ENCODE peak calls at places on chromosome 3, in four cellular contexts. X is ovary, I is caudate nucleus, Y is transverse colon. R is an unnamed sample.

GRCh38 chr3:44906997-44907396 is 32.6 kb downstream of the TGM4 start:
- DNase-seq in I (no peak), Y (no peak), X (no peak), R (no peak)

GRCh38 chr3:159627229-159627628 is 361.4 kb upstream of the IL12A start:
- DNase-seq in I (no peak), Y (no peak), X (no peak), R (no peak)

GRCh38 chr3:155995525-155996370 is 124.6 kb upstream of the KCNAB1 start:
- DNase-seq in I (no peak), Y (no peak), X (no peak), R (no peak)

GRCh38 chr3:183252973-183253363 is at the start of gene B3GNT5:
- DNase-seq in I (no peak), X (peak), Y (peak), R (no peak)

GRCh38 chr3:138964923-138965322 is 17.9 kb downstream of the FOXL2NB start:
- DNase-seq in X (no peak), Y (no peak), I (no peak), R (no peak)

GRCh38 chr3:195160257-195160898 is 110.6 kb downstream of the XXYLT1 start:
- DNase-seq in Y (no peak), I (no peak), X (no peak), R (no peak)

GRCh38 chr3:42264399-42265058 is 1.5 kb downstream of the CCK start:
- DNase-seq in I (no peak), X (no peak), Y (peak), R (no peak)

GRCh38 chr3:72756900-72757299 is 91.3 kb downstream of the SHQ1 start:
- DNase-seq in I (no peak), X (no peak), Y (no peak), R (no peak)

GRCh38 chr3:145953316-145953715 is 207.7 kb downstream of the PLOD2 start:
- DNase-seq in X (no peak), I (no peak), Y (no peak), R (no peak)

GRCh38 chr3:104856743-104857142 is 510.0 kb upstream of the ALCAM start:
- DNase-seq in I (no peak), Y (no peak), X (no peak), R (no peak)

GRCh38 chr3:54567949-54568348 is 359.9 kb downstream of the LRTM1 start:
- DNase-seq in Y (no peak), I (no peak), X (no peak), R (no peak)

GRCh38 chr3:151795276-151795675 is 18.6 kb upstream of the AADAC start:
- DNase-seq in Y (no peak), I (no peak), X (no peak), R (no peak)

GRCh38 chr3:18126772-18127171 is 298.4 kb downstream of the SATB1 start:
- DNase-seq in I (no peak), X (no peak), Y (no peak), R (no peak)

GRCh38 chr3:4582634-4583033 is 89.5 kb downstream of the ITPR1 start:
- DNase-seq in X (no peak), Y (no peak), I (no peak), R (no peak)

GRCh38 chr3:158168996-158169573 is 59.2 kb downstream of the RSRC1 start:
- DNase-seq in I (no peak), Y (no peak), X (no peak), R (no peak)

GRCh38 chr3:158330820-158331219 is 220.9 kb downstream of the RSRC1 start:
- DNase-seq in Y (no peak), I (no peak), X (no peak), R (no peak)

GRCh38 chr3:141368925-141369794 is 856 bp downstream of the ZBTB38 start:
- DNase-seq in Y (no peak), I (no peak), X (no peak), R (no peak)

GRCh38 chr3:70386043-70386442 is 73.6 kb upstream of the MDFIC2 start:
- DNase-seq in I (no peak), X (no peak), Y (no peak), R (no peak)

GRCh38 chr3:132659000-132659369 is 624 bp downstream of the ACAD11 start:
- DNase-seq in I (no peak), X (no peak), Y (no peak), R (no peak)

GRCh38 chr3:192887701-192888100 is 30.0 kb downstream of the MB21D2 start:
- DNase-seq in I (no peak), X (no peak), Y (no peak), R (no peak)

GRCh38 chr3:99172736-99173657 is 271.5 kb upstream of the DCBLD2 start:
- DNase-seq in Y (peak), I (peak), X (no peak), R (no peak)

DNA sequence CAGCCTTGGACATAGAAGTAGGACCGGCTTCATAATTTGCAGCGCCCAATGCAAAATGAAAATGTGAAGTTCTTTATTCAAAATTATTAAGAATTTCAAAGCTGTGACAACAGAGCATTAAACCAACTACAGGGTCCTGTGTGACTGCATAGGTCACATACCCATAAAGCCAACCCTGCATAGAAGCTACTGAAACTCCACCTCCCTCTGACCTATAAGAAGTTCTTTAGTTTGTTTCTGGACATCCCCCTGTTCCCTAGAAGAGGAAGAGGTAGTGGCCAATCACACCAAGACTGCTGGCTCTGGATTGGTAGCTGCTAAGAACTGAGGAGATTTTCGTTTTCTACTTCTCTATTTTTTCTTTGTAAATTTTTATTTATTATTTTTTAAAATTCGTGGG is 9.0 kb upstream of the SELENOT start:
- DNase-seq in Y (no peak), X (no peak), I (no peak), R (no peak)
- H3K27ac ChIP-seq in Y (no peak), X (no peak), I (no peak), R (no peak)

GRCh38 chr3:52404391-52404790 is 40.5 kb downstream of the SEMA3G start:
- DNase-seq in I (no peak), X (peak), Y (no peak), R (no peak)
- H3K27ac ChIP-seq in I (no peak), X (no peak), Y (no peak), R (no peak)

GRCh38 chr3:184717608-184717995 is 5.7 kb upstream of the MAGEF1 start:
- DNase-seq in Y (no peak), X (no peak), I (no peak), R (peak)
- H3K27ac ChIP-seq in Y (no peak), X (peak), I (peak), R (peak)

GRCh38 chr3:9201278-9201677 is 48.2 kb downstream of the SRGAP3 start:
- DNase-seq in X (no peak), I (no peak), Y (no peak), R (no peak)
- H3K27ac ChIP-seq in X (no peak), I (no peak), Y (no peak), R (peak)

GRCh38 chr3:34955684-34956083 is 683.6 kb upstream of the ARPP21 start:
- DNase-seq in X (no peak), I (no peak), Y (no peak), R (no peak)
- H3K27ac ChIP-seq in X (no peak), I (no peak), Y (no peak), R (no peak)

GRCh38 chr3:113284453-113285050 is 73.2 kb downstream of the BOC start:
- DNase-seq in Y (no peak), X (peak), I (no peak), R (no peak)

GRCh38 chr3:113285741-113286140 is 74.4 kb downstream of the BOC start:
- DNase-seq in Y (no peak), I (no peak), X (no peak), R (no peak)

GRCh38 chr3:113286524-113286923 is 75.2 kb downstream of the BOC start:
- DNase-seq in I (no peak), X (peak), Y (no peak), R (no peak)

GRCh38 chr3:113283306-113283705 is 71.9 kb downstream of the BOC start:
- DNase-seq in I (no peak), X (no peak), Y (no peak), R (no peak)

GRCh38 chr3:113285226-113285625 is 73.9 kb downstream of the BOC start:
- DNase-seq in X (peak), I (no peak), Y (no peak), R (no peak)
- H3K27ac ChIP-seq in X (no peak), I (no peak), Y (peak), R (no peak)

GRCh38 chr3:14646150-14646573 is 5.4 kb upstream of the CCDC174 start:
- DNase-seq in Y (no peak), X (no peak), I (no peak), R (no peak)
- H3K27ac ChIP-seq in Y (no peak), X (no peak), I (no peak), R (no peak)

GRCh38 chr3:123419850-123420292 is 29.0 kb downstream of the ADCY5 start:
- DNase-seq in Y (no peak), I (no peak), X (no peak), R (peak)

GRCh38 chr3:123420416-123420968 is 28.4 kb downstream of the ADCY5 start:
- DNase-seq in I (no peak), Y (no peak), X (no peak), R (no peak)

GRCh38 chr3:123421353-123422174 is 27.3 kb downstream of the ADCY5 start:
- DNase-seq in Y (peak), X (peak), I (no peak), R (no peak)

GRCh38 chr3:123416647-123417046 is 32.2 kb downstream of the ADCY5 start:
- DNase-seq in I (no peak), Y (no peak), X (no peak), R (no peak)

GRCh38 chr3:123419156-123419849 is 29.6 kb downstream of the ADCY5 start:
- DNase-seq in X (no peak), Y (no peak), I (no peak), R (no peak)
- H3K27ac ChIP-seq in X (no peak), Y (peak), I (peak), R (peak)

GRCh38 chr3:21960033-21960432 is 209.0 kb upstream of the ZNF385D start:
- DNase-seq in X (no peak), Y (no peak), I (no peak), R (no peak)

GRCh38 chr3:21954709-21955108 is 203.7 kb upstream of the ZNF385D start:
- DNase-seq in X (no peak), Y (no peak), I (no peak), R (no peak)

GRCh38 chr3:21955406-21955805 is 204.4 kb upstream of the ZNF385D start:
- DNase-seq in X (no peak), Y (no peak), I (no peak), R (no peak)
- H3K27ac ChIP-seq in X (no peak), Y (no peak), I (no peak), R (no peak)